ENCODE peak calls at places on chromosomes 12 and 14, in eight cellular contexts. O, R, D, E, Z, A, S and W are unnamed samples. For H3K36me3, the result is how much of the 10 kb centered on the place peaks cover.

GRCh38 chr12:84924956-84925355 is 12.4 kb upstream of the SLC6A15 start:
- DNase-seq in D (no peak), Z (no peak), O (no peak), E (no peak), A (no peak), R (no peak), S (no peak), W (no peak)

GRCh38 chr14:90693413-90693812 is 122.8 kb downstream of the TTC7B start:
- DNase-seq in O (no peak), S (no peak), Z (no peak), R (no peak), A (no peak), D (no peak), E (no peak), W (no peak)

GRCh38 chr14:97346675-97347074 is 549.5 kb downstream of the VRK1 start:
- DNase-seq in O (no peak), A (no peak), R (no peak), Z (no peak), E (no peak), S (no peak), D (no peak), W (no peak)

GRCh38 chr12:97960741-97961608 is 498.4 kb downstream of the RMST start:
- DNase-seq in D (no peak), S (no peak), Z (peak), R (peak), O (peak), A (peak), E (peak), W (no peak)

GRCh38 chr12:131249291-131250027 is 295.8 kb downstream of the ADGRD1 start:
- DNase-seq in A (no peak), Z (no peak), S (peak), R (no peak), O (peak), D (no peak), E (no peak), W (no peak)

GRCh38 chr14:61736751-61737150 is 25.5 kb upstream of the SNAPC1 start:
- DNase-seq in D (no peak), E (no peak), A (no peak), R (no peak), O (no peak), Z (no peak), S (no peak), W (no peak)

GRCh38 chr14:63388766-63389431 is 70.2 kb upstream of the GPHB5 start:
- DNase-seq in D (peak), Z (peak), E (peak), O (peak), R (peak), S (peak), A (peak), W (peak)

GRCh38 chr14:31746326-31746725 is 185.1 kb downstream of the NUBPL start:
- DNase-seq in Z (no peak), R (no peak), E (no peak), A (no peak), S (no peak), D (no peak), O (no peak), W (no peak)

GRCh38 chr14:49959822-49960408 is 67.0 kb downstream of the ARF6 start:
- DNase-seq in A (no peak), S (no peak), R (peak), D (no peak), E (no peak), O (peak), Z (no peak), W (peak)

GRCh38 chr12:52165096-52165855 is 26.5 kb downstream of the KRT80 start:
- DNase-seq in A (no peak), Z (no peak), O (no peak), S (no peak), R (no peak), D (no peak), E (no peak), W (no peak)

GRCh38 chr12:62414180-62414579 is 52.4 kb upstream of the MON2 start:
- DNase-seq in D (no peak), S (no peak), R (no peak), A (no peak), E (no peak), Z (no peak), O (no peak), W (no peak)

GRCh38 chr12:97464241-97465011 is 1.8 kb downstream of the RMST start:
- DNase-seq in D (no peak), R (no peak), O (no peak), Z (peak), S (no peak), E (no peak), A (no peak), W (no peak)

GRCh38 chr12:92560713-92561542 is 141.9 kb upstream of the PLEKHG7 start:
- DNase-seq in Z (no peak), A (no peak), D (no peak), O (no peak), R (no peak), S (no peak), E (no peak), W (no peak)
- H3K27ac ChIP-seq in Z (no peak), A (no peak), D (peak), O (no peak), R (peak), S (peak), E (peak), W (peak)

GRCh38 chr12:57498571-57498970 is 10.7 kb downstream of the MARS1 start:
- DNase-seq in S (no peak), Z (no peak), A (no peak), R (no peak), E (no peak), O (no peak), D (no peak), W (no peak)
- H3K36me3 ChIP-seq in S (half or more), Z (half or more), A (under half), R (under half), E (half or more), O (under half), D (under half), W (under half)

GRCh38 chr14:77236814-77237213 is 34.2 kb downstream of the NGB start:
- DNase-seq in E (no peak), O (no peak), A (no peak), D (no peak), R (no peak), Z (no peak), S (no peak), W (no peak)
- TF ChIP-seq EP300 in E (no peak), O (no peak), A (no peak), D (no peak), R (no peak), Z (no peak), S (no peak), W (no peak)

GRCh38 chr12:65685514-65685913 is 138.8 kb upstream of the HMGA2 start:
- DNase-seq in Z (no peak), R (no peak), E (no peak), O (no peak), A (peak), D (no peak), S (no peak), W (no peak)
- H3K27ac ChIP-seq in Z (no peak), R (no peak), E (no peak), O (no peak), A (no peak), D (no peak), S (no peak), W (no peak)

DNA sequence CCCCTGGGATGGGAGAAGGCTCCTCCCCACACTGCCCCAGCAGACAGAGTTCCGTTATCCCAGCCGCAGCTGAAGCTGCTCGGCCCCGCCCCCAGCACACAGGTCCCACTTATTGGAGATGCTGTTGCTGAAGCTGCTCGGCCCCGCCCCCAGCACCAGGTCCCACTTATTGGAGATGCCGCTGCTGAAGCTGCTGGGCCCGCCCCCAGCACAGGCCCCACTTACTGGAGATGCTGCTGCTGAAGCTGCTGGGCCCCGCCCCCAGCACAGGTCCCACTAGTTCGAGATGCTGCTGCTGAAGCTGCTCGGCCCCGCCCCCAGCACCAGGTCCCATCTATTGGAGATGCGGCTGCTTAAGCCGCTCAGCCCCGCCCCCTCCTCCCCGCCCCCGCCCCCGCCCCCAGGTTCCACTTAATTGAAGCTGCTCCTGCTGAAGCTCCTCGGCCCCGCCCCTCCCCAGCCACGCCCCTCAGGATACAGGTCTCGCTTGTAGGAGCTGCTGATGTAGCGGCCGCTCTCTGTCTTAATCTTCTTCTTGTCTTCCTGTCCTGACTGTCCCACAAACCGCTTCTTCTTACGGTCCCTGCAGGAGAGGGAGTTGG is 12.0 kb downstream of the CFAP73 start:
- DNase-seq in D (no peak), A (no peak), O (no peak), E (no peak), S (no peak), Z (peak), R (no peak), W (no peak)
- H3K36me3 ChIP-seq in D (under half), A (under half), O (half or more), E (half or more), S (half or more), Z (under half), R (under half), W (under half)